ENCODE peak calls at places on chromosomes 12 and 14, in four cellular contexts. C is AG09309, H is neural crest cell, R is PC-9. G is an unnamed sample.

GRCh38 chr12:19482551-19483109 is 43.3 kb downstream of the AEBP2 start:
- DNase-seq in C (no peak), H (no peak), R (no peak), G (no peak)

GRCh38 chr14:22830329-22831010 is 783 bp downstream of the MRPL52 start:
- DNase-seq in C (no peak), H (no peak), R (no peak), G (no peak)

GRCh38 chr12:114369088-114369487 is 36.9 kb downstream of the TBX5 start:
- DNase-seq in C (peak; percentile 10), H (no peak), R (no peak), G (no peak)

GRCh38 chr12:130220361-130220760 is 58.1 kb downstream of the FZD10 start:
- DNase-seq in C (no peak), H (no peak), R (no peak), G (no peak)

GRCh38 chr14:103008126-103008525 is 49.2 kb downstream of the CDC42BPB start:
- DNase-seq in C (no peak), H (no peak), R (no peak), G (no peak)

GRCh38 chr14:94380225-94381148 is 7.9 kb downstream of the SERPINA1 start:
- DNase-seq in C (no peak), H (no peak), R (no peak), G (no peak)

GRCh38 chr12:50589650-50590435 is 85.1 kb downstream of the DIP2B start:
- DNase-seq in C (peak; percentile 72), H (no peak), R (no peak), G (no peak)

GRCh38 chr12:99476956-99477355 is 170.6 kb upstream of the GARIN6 start:
- DNase-seq in C (no peak), H (no peak), R (no peak), G (no peak)

GRCh38 chr12:12159988-12160387 is 89.2 kb downstream of the BCL2L14 start:
- DNase-seq in C (peak; percentile 20), H (no peak), R (no peak), G (no peak)

GRCh38 chr12:117119592-117120198 is 20.5 kb upstream of the TESC start:
- DNase-seq in C (no peak), H (peak; percentile 20), R (no peak), G (peak; percentile 50)

GRCh38 chr12:26869908-26870459 is 37.0 kb upstream of the ITPR2 start:
- DNase-seq in C (no peak), H (no peak), R (no peak), G (no peak)

GRCh38 chr12:92055877-92056276 is 89.8 kb downstream of the BTG1 start:
- DNase-seq in C (no peak), H (no peak), R (peak; percentile 83), G (no peak)

GRCh38 chr12:46364300-46364696 is 8.3 kb downstream of the SLC38A2 start:
- DNase-seq in C (no peak), H (no peak), R (no peak), G (no peak)

GRCh38 chr14:89444044-89444443 is 27.0 kb upstream of the FOXN3 start:
- DNase-seq in C (no peak), H (no peak), R (no peak), G (no peak)

GRCh38 chr14:69335421-69335820 is 62.7 kb downstream of the ERH start:
- DNase-seq in C (peak; percentile 27), H (no peak), R (peak; percentile 78), G (no peak)

GRCh38 chr12:14880890-14881453 is 4.7 kb downstream of the MGP start:
- DNase-seq in C (no peak), H (no peak), R (no peak), G (no peak)

GRCh38 chr14:90870950-90871604 is 54.8 kb upstream of the TTC7B start:
- DNase-seq in C (no peak), H (no peak), R (no peak), G (no peak)

GRCh38 chr12:24739094-24739779 is 209.7 kb downstream of the BCAT1 start:
- DNase-seq in C (no peak), H (no peak), R (no peak), G (no peak)

GRCh38 chr14:105660816-105661531 is 134.6 kb downstream of the TMEM121 start:
- DNase-seq in C (no peak), H (no peak), R (no peak), G (no peak)

GRCh38 chr12:122859303-122860051 is 24.2 kb downstream of the HIP1R start:
- DNase-seq in C (no peak), H (no peak), R (no peak), G (no peak)

GRCh38 chr14:58191763-58192596 is 8.0 kb upstream of the ACTR10 start:
- DNase-seq in C (no peak), H (no peak), R (no peak), G (no peak)

GRCh38 chr12:121465921-121466799 is 66.2 kb downstream of the RNF34 start:
- DNase-seq in C (no peak), H (peak; percentile 33), R (no peak), G (peak; percentile 53)

GRCh38 chr12:90959538-90960139 is 4.7 kb upstream of the CCER1 start:
- DNase-seq in C (no peak), H (peak; percentile 14), R (no peak), G (no peak)

GRCh38 chr14:68741839-68742470 is 50.9 kb downstream of the ZFP36L1 start:
- DNase-seq in C (no peak), H (no peak), R (no peak), G (no peak)

GRCh38 chr12:105562727-105563072 is 232.2 kb downstream of the C12orf75 start:
- DNase-seq in C (no peak), H (no peak), R (no peak), G (no peak)

GRCh38 chr12:45458238-45458637 is 242.3 kb downstream of the ANO6 start:
- DNase-seq in C (no peak), H (no peak), R (no peak), G (no peak)

GRCh38 chr12:49413796-49414195 is 46.5 kb downstream of the SPATS2 start:
- DNase-seq in C (peak; percentile 0), H (no peak), R (no peak), G (no peak)

GRCh38 chr12:47139010-47139681 is 59.4 kb upstream of the AMIGO2 start:
- DNase-seq in C (no peak), H (no peak), R (no peak), G (no peak)

G was measured in HuH-7.5.